ENCODE peak calls at places on chromosome 11, in eight cellular contexts. Z, Y, N, U, D, O, H and W are unnamed samples.

GRCh38 chr11:69811431-69811830 is 7.8 kb downstream of the FGF3 start:
- DNase-seq in U (no peak), N (no peak), O (no peak), Z (no peak), Y (no peak), H (no peak), D (no peak), W (no peak)

GRCh38 chr11:116176484-116177005 is 596.2 kb downstream of the BUD13 start:
- DNase-seq in U (no peak), H (no peak), O (peak; percentile 7), N (no peak), D (peak; percentile 50), Z (no peak), Y (no peak), W (no peak)

GRCh38 chr11:31005202-31005601 is 364.3 kb downstream of the DCDC1 start:
- DNase-seq in N (no peak), D (no peak), O (no peak), Y (no peak), H (no peak), U (no peak), Z (no peak), W (no peak)

GRCh38 chr11:93614111-93614784 is 47.2 kb upstream of the CEP295 start:
- DNase-seq in N (no peak), D (no peak), Y (no peak), Z (peak; percentile 73), U (peak; percentile 47), H (no peak), O (peak; percentile 9), W (no peak)

GRCh38 chr11:92501346-92501745 is 276.7 kb downstream of the FAT3 start:
- DNase-seq in U (no peak), H (no peak), Z (no peak), D (no peak), N (no peak), O (no peak), Y (no peak), W (no peak)

GRCh38 chr11:60950024-60950423 is 2.0 kb downstream of the SLC15A3 start:
- DNase-seq in U (no peak), D (no peak), N (no peak), Z (no peak), H (no peak), Y (no peak), O (no peak), W (no peak)

GRCh38 chr11:131966667-131967066 is 596.3 kb downstream of the NTM start:
- DNase-seq in Z (no peak), Y (no peak), H (no peak), O (no peak), N (no peak), U (no peak), D (no peak), W (no peak)

GRCh38 chr11:13183094-13183825 is 94.3 kb upstream of the BMAL1 start:
- DNase-seq in H (peak; percentile 14), Z (no peak), U (no peak), N (peak; percentile 25), Y (no peak), O (peak; percentile 42), D (no peak), W (no peak)

GRCh38 chr11:111736191-111736590 is 30.0 kb downstream of the PPP2R1B start:
- DNase-seq in N (no peak), Z (no peak), U (no peak), Y (no peak), H (no peak), O (no peak), D (no peak), W (no peak)

GRCh38 chr11:76630600-76630999 is 39.9 kb downstream of the LRRC32 start:
- DNase-seq in Y (no peak), N (no peak), H (no peak), U (no peak), Z (no peak), D (no peak), O (no peak), W (no peak)

GRCh38 chr11:128297111-128297651 is 290.2 kb downstream of the ETS1 start:
- DNase-seq in D (peak; percentile 71), Z (peak; percentile 68), Y (no peak), H (no peak), O (no peak), N (no peak), U (no peak), W (no peak)

GRCh38 chr11:121298770-121299169 is 6.2 kb downstream of the SC5D start:
- DNase-seq in O (no peak), D (no peak), Z (no peak), U (peak; percentile 74), N (no peak), H (no peak), Y (no peak), W (no peak)

GRCh38 chr11:35107866-35108265 is 31.1 kb upstream of the CD44 start:
- DNase-seq in H (no peak), D (no peak), Z (no peak), Y (no peak), U (no peak), O (peak; percentile 26), N (no peak), W (no peak)

GRCh38 chr11:75351541-75352416 is at the start of gene ARRB1:
- DNase-seq in D (peak; percentile 33), O (peak; percentile 49), N (peak; percentile 64), Z (peak; percentile 86), H (peak; percentile 27), Y (peak; percentile 67), U (peak; percentile 88), W (no peak)

GRCh38 chr11:115279831-115280761 is 224.1 kb downstream of the CADM1 start:
- DNase-seq in Y (no peak), N (no peak), U (no peak), Z (no peak), H (no peak), O (no peak), D (no peak), W (no peak)

GRCh38 chr11:125345706-125346561 is 150.1 kb downstream of the FEZ1 start:
- DNase-seq in N (peak; percentile 79), U (peak; percentile 69), O (peak; percentile 20), D (peak; percentile 62), Z (no peak), Y (peak; percentile 73), H (peak; percentile 22), W (peak; percentile 70)

GRCh38 chr11:57131080-57131790 is 50.5 kb upstream of the LRRC55 start:
- DNase-seq in N (peak; percentile 33), O (peak; percentile 8), Y (peak; percentile 43), H (no peak), Z (no peak), U (peak; percentile 79), D (peak; percentile 41), W (no peak)

GRCh38 chr11:72528121-72528520 is 93.8 kb upstream of the CLPB start:
- DNase-seq in O (no peak), U (no peak), N (no peak), Y (no peak), Z (no peak), D (no peak), H (no peak), W (no peak)

GRCh38 chr11:16606784-16607674 is 131.4 kb upstream of the C11orf58 start:
- DNase-seq in Z (no peak), O (no peak), H (no peak), U (peak; percentile 50), D (peak; percentile 32), Y (no peak), N (peak; percentile 50), W (no peak)

GRCh38 chr11:67285541-67286498 is 3.3 kb upstream of the ANKRD13D start:
- DNase-seq in N (no peak), Z (peak; percentile 76), O (no peak), D (no peak), Y (no peak), U (no peak), H (no peak), W (no peak)

GRCh38 chr11:74932169-74932568 is 16.7 kb downstream of the XRRA1 start:
- DNase-seq in U (no peak), N (no peak), H (no peak), D (no peak), Y (no peak), Z (no peak), O (no peak), W (no peak)

GRCh38 chr11:17597770-17598169 is 50.7 kb downstream of the OTOG start:
- DNase-seq in H (no peak), O (no peak), Z (no peak), N (peak; percentile 14), U (peak; percentile 8), D (no peak), Y (no peak), W (peak; percentile 15)

GRCh38 chr11:2266586-2267305 is 3.6 kb downstream of the ASCL2 start:
- DNase-seq in H (no peak), Z (no peak), O (no peak), Y (no peak), U (no peak), D (no peak), N (no peak), W (peak; percentile 47)

GRCh38 chr11:64093233-64094039 is 57.7 kb downstream of the FLRT1 start:
- DNase-seq in D (peak; percentile 49), Z (no peak), O (no peak), U (no peak), N (peak; percentile 39), Y (no peak), H (no peak), W (no peak)

GRCh38 chr11:7457211-7457610 is 28.1 kb upstream of the OLFML1 start:
- DNase-seq in U (no peak), Z (no peak), N (peak; percentile 60), D (no peak), Y (peak; percentile 16), H (no peak), O (no peak), W (no peak)

GRCh38 chr11:47406896-47407745 is 1.3 kb upstream of the SLC39A13 start:
- DNase-seq in Z (no peak), N (no peak), D (no peak), O (peak; percentile 43), H (no peak), Y (no peak), U (peak; percentile 61), W (no peak)

GRCh38 chr11:93727985-93728791 is 13.1 kb downstream of the TAF1D start:
- DNase-seq in N (no peak), O (no peak), U (no peak), D (no peak), Y (no peak), Z (no peak), H (no peak), W (no peak)

GRCh38 chr11:65861533-65862183 is 1.4 kb downstream of the MUS81 start:
- DNase-seq in H (no peak), N (peak; percentile 41), U (peak; percentile 23), Y (no peak), Z (peak; percentile 60), D (no peak), O (peak; percentile 6), W (no peak)

GRCh38 chr11:6604081-6604626 is 580 bp downstream of the ILK start:
- DNase-seq in Z (peak; percentile 79), N (peak; percentile 56), U (peak; percentile 49), D (no peak), H (peak; percentile 26), O (peak; percentile 75), Y (peak; percentile 56), W (no peak)

GRCh38 chr11:45647786-45648185 is 17.6 kb downstream of the CHST1 start:
- DNase-seq in D (no peak), N (no peak), U (peak; percentile 58), Y (no peak), H (no peak), Z (peak; percentile 28), O (no peak), W (no peak)

GRCh38 chr11:75574698-75575265 is 12.7 kb downstream of the SERPINH1 start:
- DNase-seq in U (peak; percentile 41), D (no peak), Z (no peak), O (no peak), Y (no peak), N (no peak), H (no peak), W (no peak)

GRCh38 chr11:78310500-78310909 is 107.1 kb downstream of the GAB2 start:
- DNase-seq in Y (peak; percentile 18), H (no peak), N (peak; percentile 80), D (no peak), O (peak; percentile 83), U (no peak), Z (no peak), W (peak; percentile 33)

GRCh38 chr11:8289426-8290047 is 25.9 kb upstream of the LMO1 start:
- DNase-seq in Y (no peak), Z (no peak), H (no peak), O (no peak), U (peak; percentile 17), D (peak; percentile 11), N (no peak), W (no peak)

GRCh38 chr11:122723576-122723975 is 68.1 kb downstream of the UBASH3B start:
- DNase-seq in D (no peak), O (no peak), Y (no peak), N (no peak), Z (no peak), H (no peak), U (no peak), W (no peak)